ENCODE peak calls at places on chromosomes 13 and 19, in ten cellular contexts. U is HepG2; J is endothelial cell; R is GM04503; Z is transverse colon; T is tibial artery; K is activated T-helper 2 cell treated with anti-CD3 and anti-CD28 coated beads, Interferon-gamma antibody, Interleukin-2, Interleukin-4, amounts not matched to agents 10 μg/mL and 5 μg/mL and 100 μg/mL, durations not matched to agents 14 hours and 24 hours and 36 hours; E is GM12865; A is ELR; X is CD8-positive, alpha-beta T cell. L is an unnamed sample.

GRCh38 chr13:113748862-113749451 is 10.1 kb upstream of the TMEM255B start:
- DNase-seq in A (no peak), U (no peak), Z (no peak), E (no peak), X (no peak), R (no peak), J (no peak), K (no peak), T (no peak), L (no peak)

GRCh38 chr19:55355213-55355821 is 798 bp upstream of the COX6B2 start:
- DNase-seq in T (no peak), U (no peak), Z (no peak), X (no peak), R (no peak), A (no peak), J (no peak), E (no peak), K (no peak), L (no peak)

GRCh38 chr13:43331676-43332075 is 308.3 kb downstream of the DNAJC15 start:
- DNase-seq in J (no peak), Z (no peak), U (no peak), A (no peak), X (no peak), E (no peak), T (no peak), R (no peak), K (no peak), L (no peak)

GRCh38 chr19:44637390-44637764 is 6.3 kb upstream of the PVR start:
- DNase-seq in U (no peak), K (no peak), J (no peak), X (no peak), R (no peak), E (no peak), Z (no peak), T (no peak), A (no peak), L (no peak)

GRCh38 chr13:45219123-45219891 is 18.5 kb upstream of the KCTD4 start:
- DNase-seq in J (no peak), T (no peak), A (peak; percentile 61), K (no peak), E (no peak), U (peak; percentile 65), R (no peak), Z (no peak), X (no peak), L (no peak)

GRCh38 chr19:38728752-38729541 is 15.3 kb downstream of the CAPN12 start:
- DNase-seq in U (no peak), J (no peak), E (no peak), K (no peak), Z (no peak), A (no peak), X (no peak), R (no peak), T (peak; percentile 73), L (no peak)

GRCh38 chr19:9250630-9251029 is at the start of gene OR7E24:
- DNase-seq in K (no peak), U (no peak), E (no peak), R (no peak), A (no peak), J (no peak), X (no peak), Z (no peak), T (no peak), L (no peak)

GRCh38 chr19:8212212-8212611 is 3.0 kb downstream of the CERS4 start:
- DNase-seq in Z (no peak), T (no peak), U (no peak), K (no peak), J (no peak), R (no peak), E (no peak), A (no peak), X (no peak), L (no peak)

GRCh38 chr19:41195675-41196497 is 2.9 kb downstream of the CYP2S1 start:
- DNase-seq in R (no peak), E (peak; percentile 37), T (no peak), Z (no peak), J (no peak), U (no peak), A (peak; percentile 38), X (no peak), K (no peak), L (no peak)

L was measured in ovary.